ENCODE peak calls at places on chromosomes 3 and 15, in six cellular contexts. One of them, this sample, is unnamed.

GRCh38 chr3:58349792-58350626 is 17.3 kb downstream of the PXK start:
- DNase-seq in GM23248: no peak
- DNase-seq in mammary epithelial cell: no peak
- DNase-seq in astrocyte: no peak
- DNase-seq in A673: no peak
- DNase-seq in PC-3: peak
- DNase-seq in this sample: no peak

GRCh38 chr3:168467085-168467714 is 371.5 kb upstream of the GOLIM4 start:
- DNase-seq in GM23248: peak
- DNase-seq in mammary epithelial cell: peak
- DNase-seq in astrocyte: peak
- DNase-seq in A673: no peak
- DNase-seq in PC-3: peak
- DNase-seq in this sample: peak

GRCh38 chr3:50671331-50671730 is 3.4 kb upstream of the DOCK3 start:
- DNase-seq in GM23248: peak
- DNase-seq in mammary epithelial cell: peak
- DNase-seq in astrocyte: peak
- DNase-seq in A673: peak
- DNase-seq in PC-3: peak
- DNase-seq in this sample: peak

GRCh38 chr15:63763476-63764123 is 70.1 kb downstream of the HERC1 start:
- DNase-seq in GM23248: peak
- DNase-seq in mammary epithelial cell: peak
- DNase-seq in astrocyte: peak
- DNase-seq in A673: no peak
- DNase-seq in PC-3: peak
- DNase-seq in this sample: no peak

GRCh38 chr3:13332158-13332557 is 88.0 kb downstream of the NUP210 start:
- DNase-seq in GM23248: no peak
- DNase-seq in mammary epithelial cell: no peak
- DNase-seq in astrocyte: no peak
- DNase-seq in A673: no peak
- DNase-seq in PC-3: peak
- DNase-seq in this sample: no peak

GRCh38 chr3:181730364-181730763 is 18.6 kb downstream of the SOX2 start:
- DNase-seq in GM23248: no peak
- DNase-seq in mammary epithelial cell: no peak
- DNase-seq in astrocyte: no peak
- DNase-seq in A673: peak
- DNase-seq in PC-3: no peak
- DNase-seq in this sample: no peak

GRCh38 chr3:126415661-126416591 is 21.2 kb downstream of the CFAP100 start:
- DNase-seq in GM23248: no peak
- DNase-seq in mammary epithelial cell: no peak
- DNase-seq in astrocyte: no peak
- DNase-seq in A673: no peak
- DNase-seq in PC-3: no peak
- DNase-seq in this sample: no peak

GRCh38 chr3:113551821-113552220 is 19.5 kb downstream of the SIDT1 start:
- DNase-seq in GM23248: no peak
- DNase-seq in mammary epithelial cell: no peak
- DNase-seq in astrocyte: no peak
- DNase-seq in A673: no peak
- DNase-seq in PC-3: peak
- DNase-seq in this sample: no peak

GRCh38 chr3:12752803-12753202 is 6.3 kb downstream of the TMEM40 start:
- DNase-seq in GM23248: peak
- DNase-seq in mammary epithelial cell: no peak
- DNase-seq in astrocyte: no peak
- DNase-seq in A673: no peak
- DNase-seq in PC-3: peak
- DNase-seq in this sample: no peak

GRCh38 chr3:49652218-49652921 is 21.8 kb upstream of the APEH start:
- DNase-seq in GM23248: no peak
- DNase-seq in mammary epithelial cell: no peak
- DNase-seq in astrocyte: no peak
- DNase-seq in A673: no peak
- DNase-seq in PC-3: no peak
- DNase-seq in this sample: no peak

GRCh38 chr3:31984321-31984720 is 2.8 kb downstream of the ZNF860 start:
- DNase-seq in GM23248: no peak
- DNase-seq in mammary epithelial cell: no peak
- DNase-seq in astrocyte: no peak
- DNase-seq in A673: no peak
- DNase-seq in PC-3: peak
- DNase-seq in this sample: no peak

GRCh38 chr3:155890671-155891190 is 20.3 kb downstream of the GMPS start:
- DNase-seq in GM23248: peak
- DNase-seq in mammary epithelial cell: no peak
- DNase-seq in astrocyte: peak
- DNase-seq in A673: peak
- DNase-seq in PC-3: peak
- DNase-seq in this sample: peak

GRCh38 chr3:143972155-143972494 is 502 bp downstream of the DIPK2A start:
- DNase-seq in GM23248: no peak
- DNase-seq in mammary epithelial cell: no peak
- DNase-seq in astrocyte: no peak
- DNase-seq in A673: peak
- DNase-seq in PC-3: no peak
- DNase-seq in this sample: no peak

GRCh38 chr15:69156726-69157381 is 3.6 kb upstream of the GLCE start:
- DNase-seq in GM23248: no peak
- DNase-seq in mammary epithelial cell: no peak
- DNase-seq in astrocyte: no peak
- DNase-seq in A673: no peak
- DNase-seq in PC-3: no peak
- DNase-seq in this sample: no peak

GRCh38 chr3:77348244-77348855 is 308.5 kb downstream of the ROBO2 start:
- DNase-seq in GM23248: peak
- DNase-seq in mammary epithelial cell: no peak
- DNase-seq in astrocyte: no peak
- DNase-seq in A673: peak
- DNase-seq in PC-3: peak
- DNase-seq in this sample: peak

GRCh38 chr15:38558714-38559059 is 5.9 kb downstream of the RASGRP1 start:
- DNase-seq in GM23248: peak
- DNase-seq in mammary epithelial cell: no peak
- DNase-seq in astrocyte: no peak
- DNase-seq in A673: no peak
- DNase-seq in PC-3: peak
- DNase-seq in this sample: no peak

GRCh38 chr3:9727041-9727595 is 4.4 kb upstream of the BRPF1 start:
- DNase-seq in GM23248: peak
- DNase-seq in mammary epithelial cell: no peak
- DNase-seq in astrocyte: no peak
- DNase-seq in A673: peak
- DNase-seq in PC-3: no peak
- DNase-seq in this sample: no peak

GRCh38 chr3:33433843-33434242 is 6.4 kb downstream of the UBP1 start:
- DNase-seq in GM23248: peak
- DNase-seq in mammary epithelial cell: no peak
- DNase-seq in astrocyte: peak
- DNase-seq in A673: no peak
- DNase-seq in PC-3: peak
- DNase-seq in this sample: no peak

GRCh38 chr3:128895843-128896365 is 16.5 kb downstream of the ACAD9 start:
- DNase-seq in GM23248: no peak
- DNase-seq in mammary epithelial cell: no peak
- DNase-seq in astrocyte: no peak
- DNase-seq in A673: no peak
- DNase-seq in PC-3: no peak
- DNase-seq in this sample: no peak

GRCh38 chr3:51386159-51386851 is 1.2 kb downstream of the MANF start:
- DNase-seq in GM23248: peak
- DNase-seq in mammary epithelial cell: no peak
- DNase-seq in astrocyte: no peak
- DNase-seq in A673: no peak
- DNase-seq in PC-3: no peak
- DNase-seq in this sample: no peak

GRCh38 chr15:36361351-36361870 is 218.0 kb upstream of the CDIN1 start:
- DNase-seq in GM23248: peak
- DNase-seq in mammary epithelial cell: no peak
- DNase-seq in astrocyte: peak
- DNase-seq in A673: no peak
- DNase-seq in PC-3: peak
- DNase-seq in this sample: no peak

GRCh38 chr3:123842711-123843110 is 41.4 kb downstream of the MYLK start:
- DNase-seq in GM23248: no peak
- DNase-seq in mammary epithelial cell: no peak
- DNase-seq in astrocyte: no peak
- DNase-seq in A673: no peak
- DNase-seq in PC-3: no peak
- DNase-seq in this sample: no peak

GRCh38 chr3:154778057-154778456 is 302.1 kb upstream of the MME start:
- DNase-seq in GM23248: no peak
- DNase-seq in mammary epithelial cell: no peak
- DNase-seq in astrocyte: no peak
- DNase-seq in A673: no peak
- DNase-seq in PC-3: no peak
- DNase-seq in this sample: no peak

GRCh38 chr3:181103605-181104004 is 114.1 kb upstream of the DNAJC19 start:
- DNase-seq in GM23248: no peak
- DNase-seq in mammary epithelial cell: peak
- DNase-seq in astrocyte: no peak
- DNase-seq in A673: peak
- DNase-seq in PC-3: peak
- DNase-seq in this sample: no peak

GRCh38 chr3:52353291-52353855 is 37.3 kb downstream of the DNAH1 start:
- DNase-seq in GM23248: no peak
- DNase-seq in mammary epithelial cell: no peak
- DNase-seq in astrocyte: no peak
- DNase-seq in A673: no peak
- DNase-seq in PC-3: no peak
- DNase-seq in this sample: no peak

GRCh38 chr15:45714501-45715488 is 80.0 kb downstream of the SQOR start:
- DNase-seq in GM23248: peak
- DNase-seq in mammary epithelial cell: peak
- DNase-seq in astrocyte: peak
- DNase-seq in A673: peak
- DNase-seq in PC-3: peak
- DNase-seq in this sample: peak

GRCh38 chr3:14534379-14535191 is 5.6 kb downstream of the GRIP2 start:
- DNase-seq in GM23248: no peak
- DNase-seq in mammary epithelial cell: no peak
- DNase-seq in astrocyte: no peak
- DNase-seq in A673: peak
- DNase-seq in PC-3: no peak
- DNase-seq in this sample: no peak

GRCh38 chr3:104549099-104549714 is 817.5 kb upstream of the ALCAM start:
- DNase-seq in GM23248: no peak
- DNase-seq in mammary epithelial cell: no peak
- DNase-seq in astrocyte: peak
- DNase-seq in A673: no peak
- DNase-seq in PC-3: peak
- DNase-seq in this sample: no peak

GRCh38 chr3:104546301-104546700 is 820.4 kb upstream of the ALCAM start:
- DNase-seq in GM23248: no peak
- DNase-seq in mammary epithelial cell: peak
- DNase-seq in astrocyte: no peak
- DNase-seq in A673: no peak
- DNase-seq in PC-3: no peak
- DNase-seq in this sample: no peak

GRCh38 chr3:104548401-104548800 is 818.3 kb upstream of the ALCAM start:
- DNase-seq in GM23248: no peak
- DNase-seq in mammary epithelial cell: no peak
- DNase-seq in astrocyte: no peak
- DNase-seq in A673: no peak
- DNase-seq in PC-3: peak
- DNase-seq in this sample: no peak

DNA sequence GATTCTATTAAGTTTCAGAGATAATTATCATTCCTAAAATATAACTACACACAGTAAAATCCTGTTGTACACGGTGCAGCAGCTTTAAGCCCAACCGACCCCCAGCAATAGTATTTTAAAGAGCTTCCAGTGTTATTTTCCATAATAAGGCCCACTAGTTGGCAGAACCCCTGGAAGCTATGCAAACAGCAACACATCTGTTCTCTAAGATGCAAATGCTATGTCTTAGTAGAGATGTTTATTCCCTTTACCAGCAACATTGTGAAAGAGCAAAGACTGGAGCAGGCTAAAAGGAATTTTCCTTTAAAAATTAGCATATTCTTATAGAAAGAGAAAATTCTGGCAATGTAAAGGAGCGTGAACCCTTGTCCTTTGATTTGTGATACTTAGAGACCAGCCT is 819.7 kb upstream of the ALCAM start:
- DNase-seq in GM23248: no peak
- DNase-seq in mammary epithelial cell: no peak
- DNase-seq in astrocyte: no peak
- DNase-seq in A673: no peak
- DNase-seq in PC-3: no peak
- DNase-seq in this sample: no peak
- TF ChIP-seq EZH2 in GM23248: no peak
- TF ChIP-seq EZH2 in mammary epithelial cell: no peak
- TF ChIP-seq EZH2 in astrocyte: no peak
- TF ChIP-seq EZH2 in A673: no peak
- TF ChIP-seq EZH2 in PC-3: no peak
- TF ChIP-seq EZH2 in this sample: no peak

DNA sequence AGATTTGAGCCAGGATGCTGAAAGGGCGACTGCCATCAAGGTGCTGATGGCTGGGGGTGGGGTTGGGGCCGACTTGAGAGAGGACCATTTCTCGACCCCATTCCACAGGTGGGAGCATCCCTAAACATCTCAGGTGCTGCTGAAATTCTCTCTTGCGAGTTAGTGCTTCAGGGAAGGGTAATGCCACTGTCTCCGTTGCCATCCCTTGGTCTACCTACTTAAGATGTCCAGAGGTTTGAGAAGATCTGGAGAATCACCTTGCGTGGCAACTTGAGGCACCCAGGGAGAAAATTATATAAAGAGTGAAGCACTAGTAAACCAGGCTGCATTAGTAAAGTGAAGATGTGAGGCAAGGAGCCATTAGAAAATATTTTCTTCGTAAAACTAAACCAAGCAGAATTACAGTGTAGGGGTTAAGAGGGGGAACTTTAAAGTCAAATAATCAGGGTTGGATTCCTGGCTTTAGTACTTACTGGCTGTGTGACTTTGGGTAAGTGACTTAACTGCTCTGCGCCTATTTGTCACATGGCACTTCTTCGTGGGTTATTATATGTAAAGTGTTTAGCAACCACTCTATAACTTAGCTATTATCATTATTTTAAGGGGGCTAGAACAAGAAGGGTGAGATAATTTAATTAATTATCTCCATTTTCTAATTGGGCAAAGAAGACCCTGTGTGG is 662 bp upstream of the RFTN1 start:
- DNase-seq in GM23248: no peak
- DNase-seq in mammary epithelial cell: no peak
- DNase-seq in astrocyte: no peak
- DNase-seq in A673: no peak
- DNase-seq in PC-3: no peak
- DNase-seq in this sample: no peak
- TF ChIP-seq EZH2 in GM23248: no peak
- TF ChIP-seq EZH2 in mammary epithelial cell: no peak
- TF ChIP-seq EZH2 in astrocyte: no peak
- TF ChIP-seq EZH2 in A673: no peak
- TF ChIP-seq EZH2 in PC-3: no peak
- TF ChIP-seq EZH2 in this sample: no peak

GRCh38 chr3:139157161-139157932 is 112.7 kb upstream of the PRR23C start:
- DNase-seq in GM23248: no peak
- DNase-seq in mammary epithelial cell: no peak
- DNase-seq in astrocyte: no peak
- DNase-seq in A673: no peak
- DNase-seq in PC-3: no peak
- DNase-seq in this sample: no peak
- TF ChIP-seq EZH2 in GM23248: no peak
- TF ChIP-seq EZH2 in mammary epithelial cell: no peak
- TF ChIP-seq EZH2 in astrocyte: no peak
- TF ChIP-seq EZH2 in A673: no peak
- TF ChIP-seq EZH2 in PC-3: no peak
- TF ChIP-seq EZH2 in this sample: no peak

GRCh38 chr3:108528459-108529231 is 18.2 kb upstream of the MYH15 start:
- DNase-seq in GM23248: no peak
- DNase-seq in mammary epithelial cell: no peak
- DNase-seq in astrocyte: no peak
- DNase-seq in A673: no peak
- DNase-seq in PC-3: no peak
- DNase-seq in this sample: no peak
- TF ChIP-seq EZH2 in GM23248: no peak
- TF ChIP-seq EZH2 in mammary epithelial cell: no peak
- TF ChIP-seq EZH2 in astrocyte: no peak
- TF ChIP-seq EZH2 in A673: no peak
- TF ChIP-seq EZH2 in PC-3: no peak
- TF ChIP-seq EZH2 in this sample: no peak